ENCODE peak calls at places on chromosomes 2 and 18, in ten cellular contexts. One of them, this sample, is unnamed.

GRCh38 chr2:24083567-24084385 is 858 bp downstream of the TP53I3 start:
- DNase-seq in fibroblast of lung: peak; percentile 88
- DNase-seq in PC-3: peak; percentile 65
- DNase-seq in H9: peak; percentile 89
- DNase-seq in mammary epithelial cell: peak; percentile 94
- DNase-seq in neuronal stem cell: peak; percentile 78
- DNase-seq in K562: peak; percentile 83
- DNase-seq in IMR-90: peak; percentile 79
- DNase-seq in OCI-LY7: peak; percentile 85
- DNase-seq in A549: peak; percentile 98
- DNase-seq in this sample: peak; percentile 98

GRCh38 chr2:18630541-18630940 is 41.2 kb upstream of the NT5C1B start:
- DNase-seq in OCI-LY7: no peak
- DNase-seq in neuronal stem cell: no peak
- DNase-seq in mammary epithelial cell: peak; percentile 47
- DNase-seq in K562: no peak
- DNase-seq in PC-3: peak; percentile 22
- DNase-seq in fibroblast of lung: no peak
- DNase-seq in IMR-90: peak; percentile 12
- DNase-seq in H9: no peak
- DNase-seq in A549: no peak
- DNase-seq in this sample: no peak

GRCh38 chr18:34659579-34660517 is 50.2 kb upstream of the DTNA start:
- DNase-seq in PC-3: peak; percentile 79
- DNase-seq in IMR-90: peak; percentile 97
- DNase-seq in A549: peak; percentile 63
- DNase-seq in H9: peak; percentile 85
- DNase-seq in OCI-LY7: no peak
- DNase-seq in neuronal stem cell: peak; percentile 57
- DNase-seq in fibroblast of lung: peak; percentile 98
- DNase-seq in mammary epithelial cell: peak; percentile 81
- DNase-seq in K562: no peak
- DNase-seq in this sample: no peak

GRCh38 chr2:129642526-129643043 is 336.9 kb upstream of the RAB6C start:
- DNase-seq in neuronal stem cell: no peak
- DNase-seq in A549: no peak
- DNase-seq in fibroblast of lung: no peak
- DNase-seq in H9: no peak
- DNase-seq in OCI-LY7: no peak
- DNase-seq in IMR-90: no peak
- DNase-seq in K562: no peak
- DNase-seq in mammary epithelial cell: no peak
- DNase-seq in PC-3: no peak
- DNase-seq in this sample: no peak

GRCh38 chr2:2837768-2838547 is 506.9 kb upstream of the MYT1L start:
- DNase-seq in K562: no peak
- DNase-seq in mammary epithelial cell: no peak
- DNase-seq in H9: no peak
- DNase-seq in fibroblast of lung: no peak
- DNase-seq in PC-3: no peak
- DNase-seq in IMR-90: no peak
- DNase-seq in neuronal stem cell: no peak
- DNase-seq in OCI-LY7: no peak
- DNase-seq in A549: no peak
- DNase-seq in this sample: no peak

GRCh38 chr18:8332286-8332685 is 277.0 kb upstream of the RAB12 start:
- DNase-seq in neuronal stem cell: no peak
- DNase-seq in IMR-90: peak; percentile 35
- DNase-seq in fibroblast of lung: no peak
- DNase-seq in A549: no peak
- DNase-seq in K562: no peak
- DNase-seq in OCI-LY7: no peak
- DNase-seq in PC-3: no peak
- DNase-seq in mammary epithelial cell: no peak
- DNase-seq in H9: no peak
- DNase-seq in this sample: no peak

GRCh38 chr18:72811047-72811446 is 56.7 kb downstream of the NETO1 start:
- DNase-seq in OCI-LY7: no peak
- DNase-seq in A549: no peak
- DNase-seq in mammary epithelial cell: no peak
- DNase-seq in H9: no peak
- DNase-seq in PC-3: no peak
- DNase-seq in IMR-90: no peak
- DNase-seq in K562: no peak
- DNase-seq in neuronal stem cell: no peak
- DNase-seq in fibroblast of lung: no peak
- DNase-seq in this sample: no peak

GRCh38 chr2:217994776-217995274 is 8.0 kb downstream of the TNS1 start:
- DNase-seq in IMR-90: peak; percentile 90
- DNase-seq in A549: peak; percentile 33
- DNase-seq in PC-3: peak; percentile 38
- DNase-seq in OCI-LY7: no peak
- DNase-seq in mammary epithelial cell: peak; percentile 8
- DNase-seq in K562: no peak
- DNase-seq in H9: no peak
- DNase-seq in neuronal stem cell: no peak
- DNase-seq in fibroblast of lung: peak; percentile 70
- DNase-seq in this sample: no peak

GRCh38 chr2:96710985-96711384 is 28.9 kb downstream of the LMAN2L start:
- DNase-seq in H9: no peak
- DNase-seq in A549: no peak
- DNase-seq in fibroblast of lung: no peak
- DNase-seq in K562: peak; percentile 45
- DNase-seq in PC-3: no peak
- DNase-seq in IMR-90: no peak
- DNase-seq in mammary epithelial cell: no peak
- DNase-seq in OCI-LY7: no peak
- DNase-seq in neuronal stem cell: no peak
- DNase-seq in this sample: no peak

GRCh38 chr2:219086215-219086614 is 25.5 kb upstream of the IHH start:
- DNase-seq in H9: no peak
- DNase-seq in PC-3: no peak
- DNase-seq in A549: no peak
- DNase-seq in OCI-LY7: no peak
- DNase-seq in fibroblast of lung: no peak
- DNase-seq in K562: no peak
- DNase-seq in neuronal stem cell: no peak
- DNase-seq in mammary epithelial cell: no peak
- DNase-seq in IMR-90: no peak
- DNase-seq in this sample: no peak

GRCh38 chr2:100875516-100876230 is 55.7 kb downstream of the NPAS2 start:
- DNase-seq in mammary epithelial cell: no peak
- DNase-seq in H9: no peak
- DNase-seq in fibroblast of lung: no peak
- DNase-seq in neuronal stem cell: peak; percentile 17
- DNase-seq in OCI-LY7: no peak
- DNase-seq in K562: no peak
- DNase-seq in PC-3: no peak
- DNase-seq in A549: no peak
- DNase-seq in IMR-90: no peak
- DNase-seq in this sample: no peak

GRCh38 chr18:62812242-62812641 is 96.9 kb downstream of the PHLPP1 start:
- DNase-seq in A549: peak; percentile 89
- DNase-seq in H9: no peak
- DNase-seq in K562: no peak
- DNase-seq in OCI-LY7: no peak
- DNase-seq in IMR-90: peak; percentile 48
- DNase-seq in neuronal stem cell: no peak
- DNase-seq in mammary epithelial cell: no peak
- DNase-seq in fibroblast of lung: peak; percentile 9
- DNase-seq in PC-3: peak; percentile 84
- DNase-seq in this sample: no peak

GRCh38 chr2:49291619-49292018 is 137.3 kb upstream of the FSHR start:
- DNase-seq in fibroblast of lung: no peak
- DNase-seq in mammary epithelial cell: no peak
- DNase-seq in K562: no peak
- DNase-seq in neuronal stem cell: no peak
- DNase-seq in H9: no peak
- DNase-seq in A549: no peak
- DNase-seq in OCI-LY7: no peak
- DNase-seq in PC-3: no peak
- DNase-seq in IMR-90: no peak
- DNase-seq in this sample: no peak

GRCh38 chr2:194044321-194044720 is 1612.7 kb upstream of the SLC39A10 start:
- DNase-seq in neuronal stem cell: no peak
- DNase-seq in PC-3: no peak
- DNase-seq in H9: no peak
- DNase-seq in IMR-90: no peak
- DNase-seq in K562: no peak
- DNase-seq in fibroblast of lung: no peak
- DNase-seq in mammary epithelial cell: no peak
- DNase-seq in OCI-LY7: no peak
- DNase-seq in A549: no peak
- DNase-seq in this sample: no peak

GRCh38 chr2:172143817-172144216 is 41.1 kb upstream of the DLX2 start:
- DNase-seq in neuronal stem cell: no peak
- DNase-seq in mammary epithelial cell: no peak
- DNase-seq in IMR-90: no peak
- DNase-seq in K562: no peak
- DNase-seq in fibroblast of lung: no peak
- DNase-seq in A549: no peak
- DNase-seq in OCI-LY7: no peak
- DNase-seq in H9: no peak
- DNase-seq in PC-3: no peak
- DNase-seq in this sample: no peak

GRCh38 chr18:6150481-6150880 is 255.2 kb upstream of the TMEM200C start:
- DNase-seq in H9: no peak
- DNase-seq in K562: no peak
- DNase-seq in fibroblast of lung: no peak
- DNase-seq in IMR-90: no peak
- DNase-seq in OCI-LY7: no peak
- DNase-seq in PC-3: no peak
- DNase-seq in A549: no peak
- DNase-seq in neuronal stem cell: no peak
- DNase-seq in mammary epithelial cell: no peak
- DNase-seq in this sample: no peak

DNA sequence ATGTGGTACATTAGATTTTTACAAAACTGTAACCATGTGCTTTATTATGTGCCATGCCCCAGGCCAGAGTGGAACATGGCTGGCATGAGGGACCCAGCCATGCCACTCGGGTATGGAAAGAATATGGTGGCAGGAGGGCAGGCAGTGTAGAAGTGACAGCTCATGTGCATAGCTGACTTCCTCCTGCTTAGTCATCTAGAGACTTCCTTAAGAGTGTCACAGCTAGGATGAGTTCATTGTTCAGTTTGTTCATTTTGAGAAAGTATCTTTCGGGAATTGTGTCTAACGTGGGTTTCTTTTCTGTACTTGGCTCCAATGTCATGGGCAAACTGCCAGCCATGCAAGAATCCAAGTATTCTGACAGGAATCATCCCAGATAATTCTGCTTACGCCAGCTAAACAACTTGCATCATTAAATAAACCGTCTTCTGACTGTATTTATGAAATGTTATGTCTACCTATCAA is 94.3 kb upstream of the ITGB6 start:
- DNase-seq in IMR-90: peak; percentile 92
- DNase-seq in K562: no peak
- DNase-seq in OCI-LY7: no peak
- DNase-seq in mammary epithelial cell: peak; percentile 42
- DNase-seq in PC-3: peak; percentile 58
- DNase-seq in A549: peak; percentile 41
- DNase-seq in fibroblast of lung: peak; percentile 93
- DNase-seq in H9: no peak
- DNase-seq in neuronal stem cell: no peak
- DNase-seq in this sample: no peak
- H3K27ac ChIP-seq in IMR-90: peak overlapping the region; percentile 68
- H3K27ac ChIP-seq in K562: no peak overlapping the region
- H3K27ac ChIP-seq in OCI-LY7: no peak overlapping the region
- H3K27ac ChIP-seq in mammary epithelial cell: peak overlapping the region; percentile 78
- H3K27ac ChIP-seq in PC-3: peak overlapping the region; percentile 21
- H3K27ac ChIP-seq in A549: peak overlapping the region; percentile 36
- H3K27ac ChIP-seq in fibroblast of lung: peak overlapping the region; percentile 94
- H3K27ac ChIP-seq in H9: no peak overlapping the region
- H3K27ac ChIP-seq in neuronal stem cell: no peak overlapping the region
- H3K27ac ChIP-seq in this sample: no peak overlapping the region

DNA sequence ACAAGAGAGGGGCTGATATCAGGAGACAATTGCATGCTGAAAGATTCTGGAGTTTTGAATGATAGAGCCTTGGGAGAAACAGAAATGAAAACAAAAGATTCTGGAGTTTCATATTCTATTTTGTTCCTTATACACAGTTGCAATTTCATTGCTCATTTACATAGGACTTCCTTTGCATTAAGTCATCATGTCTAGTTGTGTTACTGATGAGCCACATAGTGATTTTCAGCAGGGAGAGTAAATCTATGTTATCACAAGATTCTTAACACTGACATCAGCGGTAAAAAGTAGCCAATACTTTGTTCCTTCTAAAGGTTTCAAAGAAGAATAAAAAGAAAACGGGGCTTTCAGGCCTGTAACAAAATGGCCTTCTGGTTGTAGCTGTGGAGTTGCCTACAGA is 7.1 kb downstream of the ADAM17 start:
- DNase-seq in OCI-LY7: peak; percentile 69
- DNase-seq in IMR-90: peak; percentile 69
- DNase-seq in K562: no peak
- DNase-seq in neuronal stem cell: no peak
- DNase-seq in H9: no peak
- DNase-seq in fibroblast of lung: peak; percentile 48
- DNase-seq in PC-3: no peak
- DNase-seq in A549: no peak
- DNase-seq in mammary epithelial cell: peak; percentile 32
- DNase-seq in this sample: peak; percentile 67
- H3K4me2 ChIP-seq in OCI-LY7: peak overlapping the region; percentile 85
- H3K4me2 ChIP-seq in IMR-90: peak overlapping the region; percentile 36
- H3K4me2 ChIP-seq in K562: no peak overlapping the region
- H3K4me2 ChIP-seq in neuronal stem cell: no peak overlapping the region
- H3K4me2 ChIP-seq in H9: no peak overlapping the region
- H3K4me2 ChIP-seq in fibroblast of lung: no peak overlapping the region
- H3K4me2 ChIP-seq in PC-3: no peak overlapping the region
- H3K4me2 ChIP-seq in A549: no peak overlapping the region
- H3K4me2 ChIP-seq in mammary epithelial cell: no peak overlapping the region
- H3K4me2 ChIP-seq in this sample: peak overlapping the region; percentile 90

GRCh38 chr18:77061946-77062517 is 70.6 kb downstream of the MBP start:
- DNase-seq in fibroblast of lung: no peak
- DNase-seq in A549: no peak
- DNase-seq in OCI-LY7: peak; percentile 54
- DNase-seq in IMR-90: no peak
- DNase-seq in H9: peak; percentile 52
- DNase-seq in PC-3: no peak
- DNase-seq in neuronal stem cell: no peak
- DNase-seq in K562: peak; percentile 8
- DNase-seq in mammary epithelial cell: no peak
- DNase-seq in this sample: peak; percentile 84
- H3K27ac ChIP-seq in fibroblast of lung: no peak overlapping the region
- H3K27ac ChIP-seq in A549: no peak overlapping the region
- H3K27ac ChIP-seq in OCI-LY7: peak overlapping the region; percentile 96
- H3K27ac ChIP-seq in IMR-90: peak overlapping the region; percentile 67
- H3K27ac ChIP-seq in H9: no peak overlapping the region
- H3K27ac ChIP-seq in PC-3: peak overlapping the region; percentile 99
- H3K27ac ChIP-seq in neuronal stem cell: no peak overlapping the region
- H3K27ac ChIP-seq in K562: no peak overlapping the region
- H3K27ac ChIP-seq in mammary epithelial cell: no peak overlapping the region
- H3K27ac ChIP-seq in this sample: peak overlapping the region; percentile 53

DNA sequence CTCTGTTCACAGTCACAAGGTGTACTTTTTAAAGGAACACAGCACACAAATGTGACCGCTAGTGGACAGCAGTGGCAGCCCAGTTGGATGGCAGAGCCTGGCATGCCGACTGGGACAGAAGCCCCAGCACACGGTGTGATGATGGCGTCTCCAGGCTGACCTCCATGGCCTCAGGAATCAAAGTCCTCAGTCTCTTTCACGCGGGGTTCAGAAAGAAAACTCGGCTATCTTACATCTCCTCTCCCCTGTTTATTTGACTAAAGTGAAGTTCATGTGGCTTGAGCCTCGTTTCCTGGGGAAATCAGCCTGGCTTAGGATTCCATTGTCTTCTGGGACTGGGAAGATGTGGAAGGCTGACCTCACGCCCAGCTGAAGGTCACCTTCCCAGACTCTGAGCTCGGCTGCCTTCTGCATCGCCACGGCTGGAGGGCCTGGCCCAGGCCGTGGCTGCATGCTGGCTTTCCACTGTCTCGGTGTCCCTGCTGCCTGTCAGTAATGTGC is 56.1 kb downstream of the ASAP2 start:
- DNase-seq in H9: no peak
- DNase-seq in K562: no peak
- DNase-seq in neuronal stem cell: no peak
- DNase-seq in A549: no peak
- DNase-seq in OCI-LY7: no peak
- DNase-seq in mammary epithelial cell: no peak
- DNase-seq in PC-3: no peak
- DNase-seq in IMR-90: peak; percentile 51
- DNase-seq in fibroblast of lung: peak; percentile 43
- DNase-seq in this sample: no peak
- H3K4me2 ChIP-seq in H9: no peak overlapping the region
- H3K4me2 ChIP-seq in K562: no peak overlapping the region
- H3K4me2 ChIP-seq in neuronal stem cell: no peak overlapping the region
- H3K4me2 ChIP-seq in A549: no peak overlapping the region
- H3K4me2 ChIP-seq in OCI-LY7: no peak overlapping the region
- H3K4me2 ChIP-seq in mammary epithelial cell: no peak overlapping the region
- H3K4me2 ChIP-seq in PC-3: no peak overlapping the region
- H3K4me2 ChIP-seq in IMR-90: peak overlapping the region; percentile 57
- H3K4me2 ChIP-seq in fibroblast of lung: no peak overlapping the region
- H3K4me2 ChIP-seq in this sample: no peak overlapping the region

This sample was measured in Karpas-422.